ENCODE peak calls at places on chromosomes 11 and 22, in ten cellular contexts. One of them, this sample, is unnamed.

GRCh38 chr11:64659417-64660144 is 63.4 kb downstream of the NRXN2 start:
- DNase-seq in type B pancreatic cell: no peak
- DNase-seq in NCI-H187: no peak
- DNase-seq in activated B cell treated with CpG ODN at 0.5 μM for 24 hours: no peak
- DNase-seq in amniotic stem cell: peak
- DNase-seq in Kasumi-1: no peak
- DNase-seq in G401: no peak
- DNase-seq in glutamatergic neuron: no peak
- DNase-seq in hypothalamus: no peak
- DNase-seq in activated CD8-positive, alpha-beta memory T cell treated with anti-CD3 and anti-CD28 coated beads, Interleukin-2, amount 10 ng/mL, durations not matched to agents 7 days and 5 days: no peak
- DNase-seq in this sample: no peak

GRCh38 chr11:69654660-69655478 is 13.9 kb downstream of the CCND1 start:
- DNase-seq in amniotic stem cell: no peak
- DNase-seq in activated CD8-positive, alpha-beta memory T cell treated with anti-CD3 and anti-CD28 coated beads, Interleukin-2, amount 10 ng/mL, durations not matched to agents 7 days and 5 days: no peak
- DNase-seq in NCI-H187: no peak
- DNase-seq in activated B cell treated with CpG ODN at 0.5 μM for 24 hours: no peak
- DNase-seq in G401: no peak
- DNase-seq in Kasumi-1: no peak
- DNase-seq in glutamatergic neuron: no peak
- DNase-seq in hypothalamus: no peak
- DNase-seq in type B pancreatic cell: no peak
- DNase-seq in this sample: no peak

GRCh38 chr11:10657308-10658271 is 36.0 kb downstream of the IRAG1 start:
- DNase-seq in amniotic stem cell: no peak
- DNase-seq in activated B cell treated with CpG ODN at 0.5 μM for 24 hours: no peak
- DNase-seq in activated CD8-positive, alpha-beta memory T cell treated with anti-CD3 and anti-CD28 coated beads, Interleukin-2, amount 10 ng/mL, durations not matched to agents 7 days and 5 days: no peak
- DNase-seq in Kasumi-1: no peak
- DNase-seq in hypothalamus: no peak
- DNase-seq in type B pancreatic cell: no peak
- DNase-seq in glutamatergic neuron: no peak
- DNase-seq in NCI-H187: no peak
- DNase-seq in G401: no peak
- DNase-seq in this sample: no peak

GRCh38 chr22:19097518-19097917 is 24.7 kb downstream of the DGCR2 start:
- DNase-seq in type B pancreatic cell: no peak
- DNase-seq in activated B cell treated with CpG ODN at 0.5 μM for 24 hours: no peak
- DNase-seq in hypothalamus: no peak
- DNase-seq in G401: peak
- DNase-seq in activated CD8-positive, alpha-beta memory T cell treated with anti-CD3 and anti-CD28 coated beads, Interleukin-2, amount 10 ng/mL, durations not matched to agents 7 days and 5 days: no peak
- DNase-seq in NCI-H187: no peak
- DNase-seq in Kasumi-1: no peak
- DNase-seq in amniotic stem cell: no peak
- DNase-seq in glutamatergic neuron: no peak
- DNase-seq in this sample: no peak

GRCh38 chr22:47352920-47353700 is 590.7 kb downstream of the TBC1D22A start:
- DNase-seq in activated B cell treated with CpG ODN at 0.5 μM for 24 hours: no peak
- DNase-seq in type B pancreatic cell: peak
- DNase-seq in activated CD8-positive, alpha-beta memory T cell treated with anti-CD3 and anti-CD28 coated beads, Interleukin-2, amount 10 ng/mL, durations not matched to agents 7 days and 5 days: peak
- DNase-seq in Kasumi-1: no peak
- DNase-seq in hypothalamus: no peak
- DNase-seq in G401: no peak
- DNase-seq in glutamatergic neuron: no peak
- DNase-seq in NCI-H187: no peak
- DNase-seq in amniotic stem cell: no peak
- DNase-seq in this sample: no peak

GRCh38 chr11:109791337-109791736 is 301.9 kb upstream of the ZC3H12C start:
- DNase-seq in type B pancreatic cell: no peak
- DNase-seq in Kasumi-1: peak
- DNase-seq in hypothalamus: no peak
- DNase-seq in NCI-H187: no peak
- DNase-seq in activated CD8-positive, alpha-beta memory T cell treated with anti-CD3 and anti-CD28 coated beads, Interleukin-2, amount 10 ng/mL, durations not matched to agents 7 days and 5 days: no peak
- DNase-seq in G401: no peak
- DNase-seq in glutamatergic neuron: no peak
- DNase-seq in activated B cell treated with CpG ODN at 0.5 μM for 24 hours: no peak
- DNase-seq in amniotic stem cell: no peak
- DNase-seq in this sample: no peak

GRCh38 chr22:31747441-31747840 is 2.5 kb downstream of the PRR14L start:
- DNase-seq in type B pancreatic cell: no peak
- DNase-seq in glutamatergic neuron: no peak
- DNase-seq in Kasumi-1: no peak
- DNase-seq in activated CD8-positive, alpha-beta memory T cell treated with anti-CD3 and anti-CD28 coated beads, Interleukin-2, amount 10 ng/mL, durations not matched to agents 7 days and 5 days: no peak
- DNase-seq in NCI-H187: no peak
- DNase-seq in activated B cell treated with CpG ODN at 0.5 μM for 24 hours: no peak
- DNase-seq in hypothalamus: no peak
- DNase-seq in amniotic stem cell: no peak
- DNase-seq in G401: no peak
- DNase-seq in this sample: no peak

GRCh38 chr11:501001-501682 is 5.9 kb downstream of the RNH1 start:
- DNase-seq in Kasumi-1: no peak
- DNase-seq in glutamatergic neuron: no peak
- DNase-seq in NCI-H187: no peak
- DNase-seq in activated CD8-positive, alpha-beta memory T cell treated with anti-CD3 and anti-CD28 coated beads, Interleukin-2, amount 10 ng/mL, durations not matched to agents 7 days and 5 days: no peak
- DNase-seq in amniotic stem cell: no peak
- DNase-seq in hypothalamus: no peak
- DNase-seq in activated B cell treated with CpG ODN at 0.5 μM for 24 hours: no peak
- DNase-seq in G401: no peak
- DNase-seq in type B pancreatic cell: no peak
- DNase-seq in this sample: no peak

GRCh38 chr22:32565002-32565339 is 90.4 kb downstream of the FBXO7 start:
- DNase-seq in amniotic stem cell: no peak
- DNase-seq in glutamatergic neuron: no peak
- DNase-seq in NCI-H187: no peak
- DNase-seq in hypothalamus: no peak
- DNase-seq in Kasumi-1: no peak
- DNase-seq in activated CD8-positive, alpha-beta memory T cell treated with anti-CD3 and anti-CD28 coated beads, Interleukin-2, amount 10 ng/mL, durations not matched to agents 7 days and 5 days: no peak
- DNase-seq in type B pancreatic cell: no peak
- DNase-seq in G401: no peak
- DNase-seq in activated B cell treated with CpG ODN at 0.5 μM for 24 hours: no peak
- DNase-seq in this sample: no peak

GRCh38 chr22:37529652-37530345 is 10.6 kb upstream of the CARD10 start:
- DNase-seq in G401: no peak
- DNase-seq in amniotic stem cell: no peak
- DNase-seq in activated B cell treated with CpG ODN at 0.5 μM for 24 hours: no peak
- DNase-seq in activated CD8-positive, alpha-beta memory T cell treated with anti-CD3 and anti-CD28 coated beads, Interleukin-2, amount 10 ng/mL, durations not matched to agents 7 days and 5 days: peak
- DNase-seq in glutamatergic neuron: no peak
- DNase-seq in Kasumi-1: peak
- DNase-seq in hypothalamus: no peak
- DNase-seq in NCI-H187: no peak
- DNase-seq in type B pancreatic cell: no peak
- DNase-seq in this sample: peak

GRCh38 chr11:121334973-121335711 is 42.6 kb downstream of the SC5D start:
- DNase-seq in type B pancreatic cell: no peak
- DNase-seq in NCI-H187: no peak
- DNase-seq in hypothalamus: no peak
- DNase-seq in Kasumi-1: peak
- DNase-seq in amniotic stem cell: no peak
- DNase-seq in glutamatergic neuron: no peak
- DNase-seq in G401: peak
- DNase-seq in activated CD8-positive, alpha-beta memory T cell treated with anti-CD3 and anti-CD28 coated beads, Interleukin-2, amount 10 ng/mL, durations not matched to agents 7 days and 5 days: no peak
- DNase-seq in activated B cell treated with CpG ODN at 0.5 μM for 24 hours: no peak
- DNase-seq in this sample: no peak

GRCh38 chr11:65492637-65493366 is 6.0 kb upstream of the MALAT1 start:
- DNase-seq in activated CD8-positive, alpha-beta memory T cell treated with anti-CD3 and anti-CD28 coated beads, Interleukin-2, amount 10 ng/mL, durations not matched to agents 7 days and 5 days: no peak
- DNase-seq in activated B cell treated with CpG ODN at 0.5 μM for 24 hours: no peak
- DNase-seq in hypothalamus: no peak
- DNase-seq in amniotic stem cell: no peak
- DNase-seq in NCI-H187: no peak
- DNase-seq in Kasumi-1: peak
- DNase-seq in G401: peak
- DNase-seq in type B pancreatic cell: no peak
- DNase-seq in glutamatergic neuron: no peak
- DNase-seq in this sample: no peak